ENCODE peak calls at places on chromosomes 4 and X, in four cellular contexts. P is ovary, L is body of pancreas, M is IMR-90. R is an unnamed sample.

GRCh38 chrX:135009057-135009605 is 13.2 kb downstream of the RTL8B start:
- DNase-seq in L (no peak), M (no peak), P (no peak), R (no peak)

GRCh38 chr4:22485751-22486150 is 30.1 kb downstream of the ADGRA3 start:
- DNase-seq in P (no peak), L (peak; percentile 21), M (peak; percentile 76), R (no peak)

GRCh38 chrX:107739541-107739940 is 36.0 kb downstream of the TSC22D3 start:
- DNase-seq in L (no peak), P (no peak), M (no peak), R (no peak)

GRCh38 chr4:110195561-110196205 is 2.7 kb downstream of the ELOVL6 start:
- DNase-seq in M (peak; percentile 17), L (no peak), P (no peak), R (no peak)

GRCh38 chr4:103091601-103092223 is 7.9 kb downstream of the BDH2 start:
- DNase-seq in L (peak; percentile 36), P (no peak), M (peak; percentile 79), R (no peak)

GRCh38 chr4:61201562-61202099 is 1.5 kb downstream of the ADGRL3 start:
- DNase-seq in P (peak; percentile 10), M (no peak), L (no peak), R (no peak)

GRCh38 chrX:148611993-148612392 is 111.6 kb downstream of the AFF2 start:
- DNase-seq in L (no peak), P (no peak), M (no peak), R (no peak)

GRCh38 chrX:76957485-76957884 is 489.7 kb upstream of the FGF16 start:
- DNase-seq in L (no peak), M (no peak), P (no peak), R (no peak)

GRCh38 chr4:185683222-185683621 is 128.8 kb downstream of the SORBS2 start:
- DNase-seq in M (no peak), L (no peak), P (no peak), R (no peak)

GRCh38 chrX:69103539-69103938 is 61.7 kb downstream of the PJA1 start:
- DNase-seq in P (no peak), L (no peak), M (no peak), R (no peak)

GRCh38 chr4:175034986-175035705 is 117.0 kb downstream of the ADAM29 start:
- DNase-seq in L (no peak), P (no peak), M (no peak), R (no peak)

GRCh38 chr4:306551-306961 is 1.3 kb upstream of the ZNF732 start:
- DNase-seq in L (no peak), P (no peak), M (no peak), R (no peak)

GRCh38 chrX:80354966-80355465 is 65.2 kb upstream of the TENT5D start:
- DNase-seq in M (no peak), P (no peak), L (no peak), R (no peak)

GRCh38 chr4:101981756-101982155 is 191.2 kb downstream of the BANK1 start:
- DNase-seq in L (no peak), M (no peak), P (no peak), R (no peak)

GRCh38 chr4:75919914-75920313 is 17.7 kb upstream of the PPEF2 start:
- DNase-seq in P (peak; percentile 30), M (peak; percentile 20), L (no peak), R (no peak)
- H3K27ac ChIP-seq in P (no peak overlapping the region), M (no peak overlapping the region), L (no peak overlapping the region), R (no peak overlapping the region)

GRCh38 chrX:48854898-48855297 is 19.5 kb upstream of the PCSK1N start:
- DNase-seq in M (no peak), L (no peak), P (no peak), R (no peak)
- TF ChIP-seq CTCF in M (no peak), L (no peak), P (no peak), R (no peak)

GRCh38 chr4:88928852-88929251 is 128.1 kb downstream of the FAM13A start:
- DNase-seq in P (no peak), M (no peak), L (no peak), R (no peak)
- TF ChIP-seq POLR2A in P (no peak), M (no peak), L (no peak), R (no peak)

GRCh38 chrX:133922390-133922772 is 63.0 kb downstream of the GPC3 start:
- DNase-seq in L (no peak), M (no peak), P (no peak), R (no peak)
- H3K27ac ChIP-seq in L (no peak overlapping the region), M (no peak overlapping the region), P (no peak overlapping the region), R (no peak overlapping the region)

GRCh38 chrX:9495496-9495895 is 30.6 kb downstream of the TBL1X start:
- DNase-seq in P (no peak), L (no peak), M (no peak), R (no peak)

GRCh38 chrX:9498236-9498635 is 33.4 kb downstream of the TBL1X start:
- DNase-seq in M (peak; percentile 52), L (no peak), P (no peak), R (no peak)

GRCh38 chrX:9500584-9500983 is 35.7 kb downstream of the TBL1X start:
- DNase-seq in M (no peak), L (no peak), P (no peak), R (no peak)

GRCh38 chrX:9503261-9503660 is 38.4 kb downstream of the TBL1X start:
- DNase-seq in M (no peak), P (no peak), L (no peak), R (no peak)

GRCh38 chrX:9501362-9501761 is 36.5 kb downstream of the TBL1X start:
- DNase-seq in M (no peak), P (no peak), L (no peak), R (no peak)
- TF ChIP-seq CTCF in M (no peak), P (no peak), L (peak; percentile 14), R (no peak)

GRCh38 chrX:103629295-103630170 is 758 bp downstream of the TCEAL1 start:
- DNase-seq in P (peak; percentile 76), M (peak; percentile 67), L (peak; percentile 70), R (peak; percentile 72)
- TF ChIP-seq POLR2A in P (peak; percentile 40), M (no peak), L (peak; percentile 21), R (peak; percentile 61)

GRCh38 chrX:10156199-10157031 is at the start of gene CLCN4:
- DNase-seq in M (no peak), L (peak; percentile 77), P (peak; percentile 36), R (peak; percentile 30)

GRCh38 chrX:10155137-10155536 is 1.6 kb upstream of the CLCN4 start:
- DNase-seq in L (no peak), P (no peak), M (no peak), R (no peak)

GRCh38 chrX:10157545-10157944 is 770 bp downstream of the CLCN4 start:
- DNase-seq in P (no peak), M (peak; percentile 59), L (no peak), R (no peak)

GRCh38 chrX:10158279-10158939 is 1.6 kb downstream of the CLCN4 start:
- DNase-seq in M (no peak), L (peak; percentile 31), P (peak; percentile 57), R (peak; percentile 29)

DNA sequence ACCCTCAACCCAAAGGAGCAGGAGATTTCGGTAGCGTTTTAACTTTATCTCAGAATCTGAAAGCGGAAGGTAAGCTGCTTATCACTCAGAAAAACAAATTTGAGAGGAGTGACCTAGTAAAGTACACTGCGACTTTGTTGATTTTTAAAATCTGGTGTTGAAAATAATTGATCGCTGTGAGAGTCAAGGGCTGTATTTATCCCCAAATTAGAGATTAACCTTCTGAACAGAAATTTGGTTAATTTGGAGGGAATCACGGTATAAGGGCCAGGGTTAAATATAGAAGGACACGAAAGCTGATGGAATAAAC is 212 bp downstream of the CLCN4 start:
- DNase-seq in M (no peak), P (no peak), L (no peak), R (no peak)
- H3K27ac ChIP-seq in M (peak overlapping the region; percentile 1), P (peak overlapping the region; percentile 35), L (peak overlapping the region; percentile 57), R (peak overlapping the region; percentile 51)

GRCh38 chr4:17650404-17650803 is 36.0 kb downstream of the MED28 start:
- DNase-seq in L (no peak), P (no peak), M (no peak), R (no peak)

GRCh38 chr4:17647176-17647806 is 32.9 kb downstream of the MED28 start:
- DNase-seq in P (no peak), M (no peak), L (no peak), R (no peak)

GRCh38 chr4:17642404-17642783 is 28.0 kb downstream of the MED28 start:
- DNase-seq in P (no peak), M (no peak), L (no peak), R (no peak)

GRCh38 chr4:17646693-17647092 is 32.3 kb downstream of the MED28 start:
- DNase-seq in P (no peak), M (no peak), L (no peak), R (no peak)

GRCh38 chr4:17647927-17648326 is 33.5 kb downstream of the MED28 start:
- DNase-seq in L (no peak), P (no peak), M (no peak), R (no peak)
- TF ChIP-seq CTCF in L (no peak), P (no peak), M (no peak), R (no peak)

DNA sequence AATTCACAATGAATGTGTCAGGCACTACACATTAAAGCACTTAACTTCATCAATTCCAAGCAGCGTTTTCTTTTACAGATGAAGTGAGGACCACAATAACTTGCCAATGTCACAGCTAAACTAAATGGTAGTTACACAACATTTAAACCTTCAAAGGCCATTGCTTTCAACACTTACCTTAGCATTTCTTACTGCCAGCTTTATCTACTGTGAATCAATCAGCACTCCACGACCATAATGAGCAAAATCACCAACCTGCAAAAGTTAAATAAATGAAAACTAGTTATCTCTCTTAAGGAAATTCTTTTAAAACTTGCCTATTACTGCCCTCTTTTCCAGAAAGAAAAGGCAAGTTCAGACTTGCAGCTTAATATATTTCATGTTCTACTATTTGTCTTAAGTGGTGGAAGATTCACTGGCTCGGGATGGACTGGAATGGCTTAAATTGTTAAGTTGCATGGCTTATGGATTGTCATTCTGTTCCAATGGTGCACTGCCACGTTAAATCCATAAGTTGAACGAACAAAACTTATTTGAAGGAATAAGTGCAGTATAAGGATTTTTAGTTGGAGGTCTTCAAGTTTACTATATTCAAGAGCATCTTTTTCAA is 8.3 kb downstream of the RBMX start:
- DNase-seq in L (no peak), M (no peak), P (no peak), R (no peak)
- TF ChIP-seq POLR2A in L (no peak), M (no peak), P (no peak), R (no peak)

R was measured in uterus.